ENCODE peak calls at places on chromosome 19, in six cellular contexts. Q, H, Y, E, N and Z are unnamed samples.

GRCh38 chr19:29587518-29587986 is 18.5 kb upstream of the POP4 start:
- DNase-seq in Q (no peak), H (peak), Y (no peak), E (no peak), N (no peak), Z (no peak)

GRCh38 chr19:42067315-42067888 is 2.6 kb downstream of the GRIK5 start:
- DNase-seq in Q (no peak), H (no peak), Y (no peak), E (no peak), N (no peak), Z (no peak)

GRCh38 chr19:16435238-16435911 is 36.4 kb downstream of the EPS15L1 start:
- DNase-seq in Q (no peak), H (peak), Y (peak), E (peak), N (no peak), Z (no peak)

GRCh38 chr19:54029930-54030490 is 33.7 kb downstream of the VSTM1 start:
- DNase-seq in Q (no peak), H (peak), Y (peak), E (peak), N (peak), Z (no peak)

GRCh38 chr19:39351537-39352037 is 9.4 kb downstream of the SAMD4B start:
- DNase-seq in Q (no peak), H (no peak), Y (no peak), E (no peak), N (no peak), Z (no peak)

GRCh38 chr19:16017138-16017490 is 59.2 kb upstream of the TPM4 start:
- DNase-seq in Q (no peak), H (no peak), Y (no peak), E (no peak), N (no peak), Z (no peak)

GRCh38 chr19:58563034-58563573 is 4.7 kb upstream of the UBE2M start:
- DNase-seq in Q (no peak), H (no peak), Y (no peak), E (peak), N (no peak), Z (no peak)

GRCh38 chr19:18204394-18205179 is 745 bp upstream of the RAB3A start:
- DNase-seq in Q (no peak), H (no peak), Y (no peak), E (peak), N (no peak), Z (no peak)

GRCh38 chr19:17680235-17680722 is 7.9 kb downstream of the UNC13A start:
- DNase-seq in Q (peak), H (peak), Y (no peak), E (peak), N (peak), Z (no peak)

GRCh38 chr19:7679017-7679720 is 1.5 kb upstream of the TRAPPC5 start:
- DNase-seq in Q (no peak), H (peak), Y (no peak), E (no peak), N (no peak), Z (no peak)